ENCODE peak calls at places on chromosomes 6 and 20, in four cellular contexts. L, H, V and T are unnamed samples.

GRCh38 chr20:38804682-38805501 is 605 bp upstream of the PPP1R16B start:
- DNase-seq in L (no peak), H (peak), V (no peak), T (no peak)

GRCh38 chr20:63043348-63044203 is 36.8 kb upstream of the BHLHE23 start:
- DNase-seq in L (no peak), H (no peak), V (no peak), T (no peak)

GRCh38 chr6:70221025-70221714 is 81.7 kb downstream of the COL9A1 start:
- DNase-seq in L (peak), H (no peak), V (no peak), T (no peak)

GRCh38 chr6:46925563-46926253 is 4.0 kb upstream of the ADGRF5 start:
- DNase-seq in L (no peak), H (no peak), V (no peak), T (no peak)

GRCh38 chr6:135372758-135373157 is 124.8 kb downstream of the AHI1 start:
- DNase-seq in L (no peak), H (no peak), V (no peak), T (no peak)

GRCh38 chr20:38935285-38935684 is 9.1 kb downstream of the FAM83D start:
- DNase-seq in L (no peak), H (no peak), V (no peak), T (no peak)

GRCh38 chr20:58870293-58871014 is 17.9 kb downstream of the GNAS start:
- DNase-seq in L (peak), H (peak), V (peak), T (no peak)

GRCh38 chr6:14799928-14800327 is 445.9 kb upstream of the JARID2 start:
- DNase-seq in L (peak), H (no peak), V (no peak), T (peak)

GRCh38 chr6:111763381-111763780 is 109.9 kb downstream of the FYN start:
- DNase-seq in L (no peak), H (no peak), V (no peak), T (no peak)

GRCh38 chr6:34079899-34080298 is 66.0 kb downstream of the GRM4 start:
- DNase-seq in L (no peak), H (no peak), V (no peak), T (no peak)

GRCh38 chr20:37490670-37491350 is 30.2 kb upstream of the NNAT start:
- DNase-seq in L (no peak), H (no peak), V (no peak), T (no peak)

GRCh38 chr20:64080813-64081619 is 1.1 kb downstream of the OPRL1 start:
- DNase-seq in L (no peak), H (no peak), V (no peak), T (no peak)

GRCh38 chr20:35156978-35157377 is 9.8 kb upstream of the EDEM2 start:
- DNase-seq in L (no peak), H (no peak), V (no peak), T (no peak)

GRCh38 chr6:33205172-33206026 is 944 bp downstream of the HSD17B8 start:
- DNase-seq in L (no peak), H (no peak), V (no peak), T (no peak)

GRCh38 chr6:105771313-105771970 is 314.7 kb upstream of the PRDM1 start:
- DNase-seq in L (no peak), H (no peak), V (no peak), T (no peak)

GRCh38 chr20:64057628-64058498 is 5.1 kb upstream of the TCEA2 start:
- DNase-seq in L (peak), H (peak), V (peak), T (no peak)